ENCODE peak calls at places on chromosome 18, in seven cellular contexts. One of them, this sample, is unnamed.

GRCh38 chr18:70998490-70998889 is 709.6 kb downstream of the SOCS6 start:
- DNase-seq in NCI-H524: no peak
- DNase-seq in lung microvascular endothelial cell: peak; percentile 20
- DNase-seq in sciatic nerve: no peak
- DNase-seq in uterus: no peak
- DNase-seq in T-helper 2 cell: no peak
- DNase-seq in HS-27A: no peak
- DNase-seq in this sample: no peak

GRCh38 chr18:23354625-23355024 is 98.5 kb upstream of the RIOK3 start:
- DNase-seq in NCI-H524: no peak
- DNase-seq in lung microvascular endothelial cell: peak; percentile 58
- DNase-seq in HS-27A: peak; percentile 17
- DNase-seq in sciatic nerve: no peak
- DNase-seq in uterus: no peak
- DNase-seq in T-helper 2 cell: no peak
- DNase-seq in this sample: peak; percentile 60

GRCh38 chr18:79567481-79568147 is 112.0 kb upstream of the CTDP1 start:
- DNase-seq in lung microvascular endothelial cell: peak; percentile 90
- DNase-seq in T-helper 2 cell: no peak
- DNase-seq in uterus: peak; percentile 59
- DNase-seq in HS-27A: no peak
- DNase-seq in sciatic nerve: peak; percentile 65
- DNase-seq in NCI-H524: no peak
- DNase-seq in this sample: no peak

GRCh38 chr18:59634096-59634495 is 63.1 kb downstream of the CCBE1 start:
- DNase-seq in T-helper 2 cell: no peak
- DNase-seq in sciatic nerve: no peak
- DNase-seq in NCI-H524: no peak
- DNase-seq in HS-27A: no peak
- DNase-seq in uterus: no peak
- DNase-seq in lung microvascular endothelial cell: peak; percentile 74
- DNase-seq in this sample: peak; percentile 63

GRCh38 chr18:5466256-5466655 is 77.5 kb downstream of the EPB41L3 start:
- DNase-seq in lung microvascular endothelial cell: peak; percentile 9
- DNase-seq in HS-27A: no peak
- DNase-seq in sciatic nerve: no peak
- DNase-seq in NCI-H524: no peak
- DNase-seq in uterus: no peak
- DNase-seq in T-helper 2 cell: no peak
- DNase-seq in this sample: no peak

GRCh38 chr18:77650799-77651385 is 401.2 kb downstream of the GALR1 start:
- DNase-seq in HS-27A: peak; percentile 1
- DNase-seq in NCI-H524: peak; percentile 25
- DNase-seq in sciatic nerve: peak; percentile 86
- DNase-seq in T-helper 2 cell: peak; percentile 27
- DNase-seq in uterus: peak; percentile 80
- DNase-seq in lung microvascular endothelial cell: peak; percentile 50
- DNase-seq in this sample: peak; percentile 85

GRCh38 chr18:62281684-62282083 is 43.4 kb upstream of the TNFRSF11A start:
- DNase-seq in sciatic nerve: no peak
- DNase-seq in uterus: no peak
- DNase-seq in HS-27A: peak; percentile 56
- DNase-seq in NCI-H524: no peak
- DNase-seq in T-helper 2 cell: no peak
- DNase-seq in lung microvascular endothelial cell: peak; percentile 89
- DNase-seq in this sample: no peak

GRCh38 chr18:51211552-51211951 is 14.1 kb upstream of the MEX3C start:
- DNase-seq in sciatic nerve: no peak
- DNase-seq in uterus: no peak
- DNase-seq in NCI-H524: no peak
- DNase-seq in lung microvascular endothelial cell: peak; percentile 90
- DNase-seq in T-helper 2 cell: no peak
- DNase-seq in HS-27A: no peak
- DNase-seq in this sample: no peak

GRCh38 chr18:26085056-26085455 is 5.4 kb downstream of the SS18 start:
- DNase-seq in NCI-H524: no peak
- DNase-seq in lung microvascular endothelial cell: no peak
- DNase-seq in uterus: no peak
- DNase-seq in HS-27A: no peak
- DNase-seq in sciatic nerve: no peak
- DNase-seq in T-helper 2 cell: no peak
- DNase-seq in this sample: no peak

GRCh38 chr18:24992491-24992890 is 359.5 kb downstream of the ZNF521 start:
- DNase-seq in HS-27A: no peak
- DNase-seq in sciatic nerve: no peak
- DNase-seq in uterus: no peak
- DNase-seq in NCI-H524: no peak
- DNase-seq in lung microvascular endothelial cell: no peak
- DNase-seq in T-helper 2 cell: no peak
- DNase-seq in this sample: no peak

GRCh38 chr18:70462078-70462439 is 173.2 kb downstream of the SOCS6 start:
- DNase-seq in HS-27A: no peak
- DNase-seq in lung microvascular endothelial cell: no peak
- DNase-seq in NCI-H524: no peak
- DNase-seq in T-helper 2 cell: no peak
- DNase-seq in sciatic nerve: no peak
- DNase-seq in uterus: no peak
- DNase-seq in this sample: no peak

GRCh38 chr18:49865401-49865800 is 52.1 kb upstream of the ACAA2 start:
- DNase-seq in HS-27A: no peak
- DNase-seq in T-helper 2 cell: no peak
- DNase-seq in NCI-H524: peak; percentile 31
- DNase-seq in uterus: no peak
- DNase-seq in sciatic nerve: no peak
- DNase-seq in lung microvascular endothelial cell: no peak
- DNase-seq in this sample: no peak

GRCh38 chr18:8707946-8708345 is 2.6 kb downstream of the MTCL1 start:
- DNase-seq in sciatic nerve: no peak
- DNase-seq in lung microvascular endothelial cell: no peak
- DNase-seq in NCI-H524: no peak
- DNase-seq in T-helper 2 cell: no peak
- DNase-seq in uterus: no peak
- DNase-seq in HS-27A: no peak
- DNase-seq in this sample: no peak

GRCh38 chr18:50863840-50864239 is 15.1 kb upstream of the ME2 start:
- DNase-seq in uterus: no peak
- DNase-seq in HS-27A: no peak
- DNase-seq in sciatic nerve: no peak
- DNase-seq in T-helper 2 cell: no peak
- DNase-seq in NCI-H524: no peak
- DNase-seq in lung microvascular endothelial cell: no peak
- DNase-seq in this sample: no peak

This sample was measured in osteocyte.